ENCODE peak calls at places on chromosome 19, in nine cellular contexts. N is heart left ventricle; H is CD8-positive, alpha-beta T cell; B is neural progenitor cell; M is cardiac muscle cell; Z is Peyer's patch; X is effector memory CD4-positive, alpha-beta T cell; S is iPS DF 6.9; T is aorta. F is an unnamed sample.
A peak's percentile ranks its signal among the peaks of the same experiment; 100 is the strongest.

GRCh38 chr19:48458016-48458415 is 2.6 kb downstream of the KCNJ14 start:
- DNase-seq in H (no peak), B (no peak), Z (no peak), N (no peak), S (no peak), M (no peak), T (no peak), X (no peak), F (no peak)

GRCh38 chr19:35696835-35697234 is 7.5 kb upstream of the ZBTB32 start:
- DNase-seq in H (no peak), S (no peak), N (no peak), T (no peak), X (no peak), Z (no peak), B (no peak), M (no peak), F (no peak)

GRCh38 chr19:7965259-7965841 is 21.9 kb upstream of the TIMM44 start:
- DNase-seq in H (no peak), X (no peak), S (no peak), M (no peak), B (no peak), Z (no peak), N (no peak), T (no peak), F (no peak)

GRCh38 chr19:17148130-17148529 is 67.0 kb upstream of the USE1 start:
- DNase-seq in X (no peak), T (no peak), B (no peak), S (no peak), N (no peak), Z (no peak), H (no peak), M (no peak), F (no peak)

GRCh38 chr19:372306-372890 is 27.8 kb upstream of the MIER2 start:
- DNase-seq in Z (no peak), N (peak; percentile 67), X (no peak), H (no peak), S (no peak), M (no peak), B (no peak), T (no peak), F (no peak)

GRCh38 chr19:37817180-37817911 is 38.0 kb upstream of the ZNF573 start:
- DNase-seq in H (peak; percentile 15), S (peak; percentile 83), B (peak; percentile 87), M (peak; percentile 88), T (peak; percentile 92), N (peak; percentile 90), X (no peak), Z (peak; percentile 29), F (peak; percentile 24)

GRCh38 chr19:35088514-35088913 is 27.1 kb upstream of the FXYD3 start:
- DNase-seq in Z (no peak), T (no peak), S (no peak), H (no peak), N (no peak), X (no peak), B (no peak), M (no peak), F (no peak)

GRCh38 chr19:294819-295686 is 3.9 kb upstream of the PLPP2 start:
- DNase-seq in N (no peak), B (peak; percentile 80), T (peak; percentile 83), X (no peak), M (peak; percentile 55), S (no peak), H (peak; percentile 27), Z (no peak), F (peak; percentile 42)

GRCh38 chr19:50909240-50910070 is 1.7 kb downstream of the KLK4 start:
- DNase-seq in N (no peak), M (peak; percentile 87), H (no peak), T (no peak), X (no peak), S (peak; percentile 77), B (peak; percentile 96), Z (peak; percentile 38), F (peak; percentile 68)

GRCh38 chr19:18204394-18205179 is 745 bp upstream of the RAB3A start:
- DNase-seq in S (no peak), N (no peak), M (peak; percentile 84), H (peak; percentile 28), B (peak; percentile 87), T (no peak), X (no peak), Z (peak; percentile 76), F (peak; percentile 45)

GRCh38 chr19:53308339-53308811 is 25.2 kb upstream of the ZNF845 start:
- DNase-seq in X (no peak), N (no peak), H (no peak), B (peak; percentile 67), T (peak; percentile 78), S (peak; percentile 54), M (peak; percentile 66), Z (no peak), F (no peak)

GRCh38 chr19:5718032-5718578 is 1.8 kb downstream of the LONP1 start:
- DNase-seq in H (no peak), X (no peak), Z (no peak), S (no peak), B (no peak), N (no peak), T (no peak), M (no peak), F (no peak)

GRCh38 chr19:39590265-39590664 is 12.1 kb upstream of the LGALS13 start:
- DNase-seq in S (peak; percentile 1), N (no peak), X (no peak), Z (no peak), M (peak; percentile 58), H (no peak), T (no peak), B (peak; percentile 66), F (no peak)

GRCh38 chr19:19615086-19615485 is 3.4 kb downstream of the PBX4 start:
- DNase-seq in M (no peak), T (no peak), N (no peak), X (peak; percentile 51), H (no peak), Z (no peak), S (no peak), B (no peak), F (no peak)

GRCh38 chr19:55149078-55150003 is at the start of gene TNNT1:
- DNase-seq in N (peak; percentile 52), H (no peak), T (no peak), X (no peak), B (peak; percentile 78), M (peak; percentile 51), Z (no peak), S (no peak), F (no peak)

GRCh38 chr19:6480843-6481415 is 658 bp downstream of the DENND1C start:
- DNase-seq in H (no peak), S (no peak), B (no peak), X (no peak), M (no peak), N (no peak), T (no peak), Z (no peak), F (no peak)

GRCh38 chr19:40576181-40576584 is 490 bp upstream of the SHKBP1 start:
- DNase-seq in T (no peak), X (no peak), B (peak; percentile 36), Z (no peak), M (no peak), S (no peak), N (no peak), H (no peak), F (no peak)

GRCh38 chr19:17488593-17489391 is 18.5 kb downstream of the SLC27A1 start:
- DNase-seq in Z (peak; percentile 81), X (peak; percentile 57), M (peak; percentile 89), H (peak; percentile 68), S (no peak), T (peak; percentile 81), N (peak; percentile 71), B (peak; percentile 96), F (peak; percentile 93)

GRCh38 chr19:49814010-49814409 is 918 bp upstream of the FUZ start:
- DNase-seq in Z (no peak), H (no peak), T (no peak), M (no peak), B (no peak), S (no peak), X (no peak), N (no peak), F (no peak)

GRCh38 chr19:12913011-12913561 is 6.0 kb downstream of the SYCE2 start:
- DNase-seq in Z (no peak), X (no peak), T (peak; percentile 89), N (peak; percentile 73), B (peak; percentile 84), H (no peak), S (no peak), M (peak; percentile 43), F (peak; percentile 26)

GRCh38 chr19:57914517-57914916 is 1.9 kb downstream of the ZNF417 start:
- DNase-seq in M (no peak), B (no peak), H (no peak), T (no peak), S (no peak), X (no peak), N (no peak), Z (no peak), F (peak; percentile 76)

DNA sequence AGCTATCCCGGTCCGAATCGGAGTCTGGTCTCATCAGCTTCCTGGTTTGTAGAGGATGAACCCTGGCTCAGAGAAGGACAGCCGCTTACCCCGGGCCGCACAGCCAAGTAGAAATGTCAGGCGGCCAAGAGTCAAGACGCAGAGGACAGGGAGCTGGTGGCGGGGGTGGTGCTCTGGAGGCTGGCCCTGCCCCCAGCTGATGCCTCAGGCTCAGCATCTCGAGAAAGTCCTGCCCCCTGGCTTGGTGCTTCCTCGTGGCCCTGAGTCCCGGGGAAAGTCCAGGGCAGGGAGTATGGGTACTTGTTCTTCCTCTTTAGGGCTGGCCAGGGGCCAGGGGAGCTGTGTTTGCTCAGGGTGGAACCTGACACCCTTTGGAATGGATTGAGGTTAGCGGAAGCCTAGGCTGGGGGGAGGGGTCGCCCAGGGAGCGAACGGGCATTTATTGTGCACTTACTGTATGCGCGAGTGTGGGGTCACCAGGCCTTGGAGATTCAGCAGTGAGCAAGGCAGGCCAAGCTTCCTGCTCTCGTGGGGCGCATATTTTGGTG is 2.2 kb downstream of the TJP3 start:
- DNase-seq in B (no peak), S (no peak), M (peak; percentile 40), T (peak; percentile 84), H (no peak), N (peak; percentile 64), Z (no peak), X (no peak), F (peak; percentile 100)
- H3K4me1 ChIP-seq in B (peaks cover 9% of the 10 kb centered on the region), S (peaks cover 4% of the 10 kb centered on the region), M (no peaks in the 10 kb centered on the region), T (no peaks in the 10 kb centered on the region), H (no peaks in the 10 kb centered on the region), N (no peaks in the 10 kb centered on the region), Z (peaks cover 3% of the 10 kb centered on the region), X (no peaks in the 10 kb centered on the region), F (peaks cover 6% of the 10 kb centered on the region)

GRCh38 chr19:21046489-21046888 is 26.0 kb downstream of the ZNF430 start:
- DNase-seq in X (no peak), B (no peak), N (no peak), Z (no peak), T (no peak), M (no peak), H (no peak), S (no peak), F (no peak)
- H3K36me3 ChIP-seq in X (peaks cover 63% of the 10 kb centered on the region), B (peaks cover 13% of the 10 kb centered on the region), N (peaks cover 29% of the 10 kb centered on the region), Z (no peaks in the 10 kb centered on the region), T (peaks cover 2% of the 10 kb centered on the region), M (no peaks in the 10 kb centered on the region), H (peaks cover 24% of the 10 kb centered on the region), S (no peaks in the 10 kb centered on the region), F (peaks cover 8% of the 10 kb centered on the region)

GRCh38 chr19:45078390-45079062 is 534 bp upstream of the GEMIN7 start:
- DNase-seq in S (no peak), M (no peak), B (no peak), N (no peak), T (no peak), Z (no peak), H (no peak), X (no peak), F (no peak)
- H3K4me1 ChIP-seq in S (peaks cover 2% of the 10 kb centered on the region), M (peaks cover 19% of the 10 kb centered on the region), B (peaks cover 35% of the 10 kb centered on the region), N (peaks cover 18% of the 10 kb centered on the region), T (no peaks in the 10 kb centered on the region), Z (no peaks in the 10 kb centered on the region), H (peaks cover 46% of the 10 kb centered on the region), X (peaks cover 36% of the 10 kb centered on the region), F (peaks cover 2% of the 10 kb centered on the region)

GRCh38 chr19:42111811-42112210 is 20.4 kb downstream of the POU2F2 start:
- DNase-seq in Z (no peak), T (no peak), B (no peak), N (no peak), H (no peak), M (no peak), X (no peak), S (no peak), F (no peak)
- H3K36me3 ChIP-seq in Z (no peaks in the 10 kb centered on the region), T (peaks cover 4% of the 10 kb centered on the region), B (no peaks in the 10 kb centered on the region), N (no peaks in the 10 kb centered on the region), H (peaks cover 13% of the 10 kb centered on the region), M (no peaks in the 10 kb centered on the region), X (peaks cover 44% of the 10 kb centered on the region), S (no peaks in the 10 kb centered on the region), F (no peaks in the 10 kb centered on the region)

F was measured in small intestine.